ENCODE peak calls at places on chromosome 7, in five cellular contexts. One of them, this sample, is unnamed.

GRCh38 chr7:49483142-49483541 is 290.3 kb upstream of the VWC2 start:
- DNase-seq in heart left ventricle: peak
- DNase-seq in neural progenitor cell: peak
- DNase-seq in coronary artery: no peak
- DNase-seq in tibial artery: no peak
- DNase-seq in this sample: no peak

GRCh38 chr7:155919400-155920067 is 107.3 kb upstream of the SHH start:
- DNase-seq in coronary artery: no peak
- DNase-seq in heart left ventricle: no peak
- DNase-seq in neural progenitor cell: no peak
- DNase-seq in tibial artery: no peak
- DNase-seq in this sample: no peak

GRCh38 chr7:82964150-82964882 is 198.4 kb downstream of the PCLO start:
- DNase-seq in tibial artery: no peak
- DNase-seq in heart left ventricle: no peak
- DNase-seq in neural progenitor cell: no peak
- DNase-seq in coronary artery: no peak
- DNase-seq in this sample: no peak

GRCh38 chr7:2404714-2405119 is 1.3 kb downstream of the CHST12 start:
- DNase-seq in heart left ventricle: no peak
- DNase-seq in neural progenitor cell: no peak
- DNase-seq in tibial artery: no peak
- DNase-seq in coronary artery: no peak
- DNase-seq in this sample: no peak

GRCh38 chr7:26813426-26813825 is 51.0 kb downstream of the SKAP2 start:
- DNase-seq in neural progenitor cell: no peak
- DNase-seq in tibial artery: no peak
- DNase-seq in heart left ventricle: no peak
- DNase-seq in coronary artery: no peak
- DNase-seq in this sample: peak

GRCh38 chr7:152925412-152926147 is 166.0 kb downstream of the ACTR3B start:
- DNase-seq in neural progenitor cell: peak
- DNase-seq in tibial artery: no peak
- DNase-seq in coronary artery: no peak
- DNase-seq in heart left ventricle: no peak
- DNase-seq in this sample: no peak

GRCh38 chr7:49980414-49980813 is 112.6 kb downstream of the ZPBP start:
- DNase-seq in tibial artery: no peak
- DNase-seq in coronary artery: no peak
- DNase-seq in heart left ventricle: no peak
- DNase-seq in neural progenitor cell: peak
- DNase-seq in this sample: no peak

GRCh38 chr7:51456471-51457060 is 140.0 kb upstream of the COBL start:
- DNase-seq in heart left ventricle: no peak
- DNase-seq in neural progenitor cell: no peak
- DNase-seq in tibial artery: no peak
- DNase-seq in coronary artery: no peak
- DNase-seq in this sample: no peak

GRCh38 chr7:43942997-43943701 is 16.9 kb downstream of the UBE2D4 start:
- DNase-seq in heart left ventricle: no peak
- DNase-seq in tibial artery: no peak
- DNase-seq in coronary artery: no peak
- DNase-seq in neural progenitor cell: peak
- DNase-seq in this sample: no peak

GRCh38 chr7:2812831-2813230 is 31.3 kb downstream of the GNA12 start:
- DNase-seq in neural progenitor cell: no peak
- DNase-seq in coronary artery: peak
- DNase-seq in tibial artery: no peak
- DNase-seq in heart left ventricle: peak
- DNase-seq in this sample: no peak

GRCh38 chr7:28086198-28086597 is 94.4 kb downstream of the JAZF1 start:
- DNase-seq in coronary artery: no peak
- DNase-seq in neural progenitor cell: no peak
- DNase-seq in heart left ventricle: no peak
- DNase-seq in tibial artery: no peak
- DNase-seq in this sample: no peak

GRCh38 chr7:48031111-48031510 is 2.2 kb upstream of the SUN3 start:
- DNase-seq in tibial artery: no peak
- DNase-seq in neural progenitor cell: no peak
- DNase-seq in heart left ventricle: no peak
- DNase-seq in coronary artery: no peak
- DNase-seq in this sample: no peak

GRCh38 chr7:48035967-48036478 is 680 bp downstream of the C7orf57 start:
- DNase-seq in heart left ventricle: peak
- DNase-seq in coronary artery: no peak
- DNase-seq in tibial artery: no peak
- DNase-seq in neural progenitor cell: peak
- DNase-seq in this sample: peak

GRCh38 chr7:48033922-48034321 is 1.4 kb upstream of the C7orf57 start:
- DNase-seq in neural progenitor cell: no peak
- DNase-seq in heart left ventricle: no peak
- DNase-seq in coronary artery: no peak
- DNase-seq in tibial artery: no peak
- DNase-seq in this sample: no peak

GRCh38 chr7:48038815-48039496 is 3.6 kb downstream of the C7orf57 start:
- DNase-seq in tibial artery: no peak
- DNase-seq in heart left ventricle: no peak
- DNase-seq in neural progenitor cell: no peak
- DNase-seq in coronary artery: no peak
- DNase-seq in this sample: no peak

GRCh38 chr7:48035301-48035966 is at the start of gene C7orf57:
- DNase-seq in coronary artery: peak
- DNase-seq in tibial artery: peak
- DNase-seq in neural progenitor cell: peak
- DNase-seq in heart left ventricle: peak
- DNase-seq in this sample: peak
- TF ChIP-seq CTCF in coronary artery: no peak
- TF ChIP-seq CTCF in tibial artery: peak
- TF ChIP-seq CTCF in neural progenitor cell: peak
- TF ChIP-seq CTCF in heart left ventricle: peak
- TF ChIP-seq CTCF in this sample: no peak

GRCh38 chr7:116616555-116617059 is 55.4 kb upstream of the MET start:
- DNase-seq in coronary artery: no peak
- DNase-seq in tibial artery: no peak
- DNase-seq in neural progenitor cell: no peak
- DNase-seq in heart left ventricle: no peak
- DNase-seq in this sample: peak
- H3K4me3 ChIP-seq in coronary artery: no peak
- H3K4me3 ChIP-seq in tibial artery: no peak
- H3K4me3 ChIP-seq in neural progenitor cell: no peak
- H3K4me3 ChIP-seq in heart left ventricle: no peak
- H3K4me3 ChIP-seq in this sample: no peak

GRCh38 chr7:8125680-8126444 is 136.1 kb downstream of the ICA1 start:
- DNase-seq in coronary artery: no peak
- DNase-seq in neural progenitor cell: no peak
- DNase-seq in tibial artery: no peak
- DNase-seq in heart left ventricle: no peak
- DNase-seq in this sample: no peak
- TF ChIP-seq CTCF in coronary artery: no peak
- TF ChIP-seq CTCF in neural progenitor cell: no peak
- TF ChIP-seq CTCF in tibial artery: no peak
- TF ChIP-seq CTCF in heart left ventricle: no peak
- TF ChIP-seq CTCF in this sample: no peak

GRCh38 chr7:116930156-116930913 is 23.0 kb upstream of the ST7 start:
- DNase-seq in heart left ventricle: peak
- DNase-seq in tibial artery: peak
- DNase-seq in neural progenitor cell: peak
- DNase-seq in coronary artery: peak
- DNase-seq in this sample: peak
- H3K4me3 ChIP-seq in heart left ventricle: no peak
- H3K4me3 ChIP-seq in tibial artery: no peak
- H3K4me3 ChIP-seq in neural progenitor cell: no peak
- H3K4me3 ChIP-seq in coronary artery: peak
- H3K4me3 ChIP-seq in this sample: no peak

DNA sequence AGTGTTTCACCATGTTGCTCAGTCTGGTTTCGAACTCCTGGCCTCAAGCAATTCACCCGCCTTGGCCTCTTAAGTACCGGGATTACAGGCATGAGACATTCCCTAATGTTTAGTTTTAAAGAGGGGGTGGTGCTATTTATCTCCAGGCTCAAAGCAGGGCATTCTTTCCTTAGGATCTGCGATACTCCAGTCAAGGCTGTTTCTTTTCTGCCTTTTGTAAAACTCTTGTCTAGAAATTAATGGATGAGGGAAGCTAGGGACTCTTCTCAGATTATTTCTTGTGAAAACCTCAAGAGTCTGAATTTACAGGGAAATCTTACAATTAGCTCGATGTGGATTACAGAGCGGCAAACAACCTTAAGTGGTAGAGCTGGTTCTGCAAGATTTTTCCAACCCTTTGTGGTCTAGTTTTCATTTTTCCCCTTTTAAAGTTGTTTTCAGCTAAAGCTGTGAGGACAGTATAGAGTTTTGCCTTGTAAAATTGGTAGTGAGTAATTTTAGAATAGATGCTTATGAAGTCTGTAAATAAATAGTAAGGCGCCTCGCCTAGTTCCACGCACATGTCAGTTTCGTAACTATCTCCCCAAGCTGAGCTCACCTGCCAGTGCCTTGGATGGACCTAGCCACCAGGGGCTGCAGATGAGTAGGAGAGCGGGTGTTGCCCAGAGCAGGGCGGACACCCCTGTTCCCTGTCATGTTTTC is 53.1 kb downstream of the CUX1 start:
- DNase-seq in heart left ventricle: no peak
- DNase-seq in coronary artery: no peak
- DNase-seq in neural progenitor cell: peak
- DNase-seq in tibial artery: no peak
- DNase-seq in this sample: no peak
- TF ChIP-seq CTCF in heart left ventricle: no peak
- TF ChIP-seq CTCF in coronary artery: no peak
- TF ChIP-seq CTCF in neural progenitor cell: peak
- TF ChIP-seq CTCF in tibial artery: no peak
- TF ChIP-seq CTCF in this sample: no peak

DNA sequence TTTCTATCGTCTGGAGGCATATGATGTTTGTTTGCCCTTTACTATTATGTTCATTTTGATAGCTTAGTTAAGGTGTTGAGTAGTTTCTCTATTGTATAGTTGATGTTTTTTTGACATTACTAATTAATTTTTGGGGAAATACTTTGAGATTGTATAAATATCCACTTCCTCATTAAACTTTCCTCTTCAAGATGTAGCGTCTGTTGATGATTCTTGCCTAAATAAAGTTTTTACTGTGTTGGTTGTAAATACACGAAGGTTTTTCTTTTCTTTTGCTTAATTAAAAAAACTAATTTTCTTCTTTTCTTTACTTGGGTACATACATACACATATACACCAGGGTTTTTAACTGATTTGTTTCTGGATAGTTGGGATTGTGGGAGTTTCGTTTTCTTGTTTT is 8.5 kb downstream of the KMT2E start:
- DNase-seq in heart left ventricle: no peak
- DNase-seq in tibial artery: no peak
- DNase-seq in neural progenitor cell: no peak
- DNase-seq in coronary artery: no peak
- DNase-seq in this sample: no peak
- H3K4me3 ChIP-seq in heart left ventricle: no peak
- H3K4me3 ChIP-seq in tibial artery: no peak
- H3K4me3 ChIP-seq in neural progenitor cell: no peak
- H3K4me3 ChIP-seq in coronary artery: no peak
- H3K4me3 ChIP-seq in this sample: no peak

GRCh38 chr7:107370816-107371215 is 99.0 kb upstream of the GPR22 start:
- DNase-seq in neural progenitor cell: no peak
- DNase-seq in coronary artery: no peak
- DNase-seq in tibial artery: no peak
- DNase-seq in heart left ventricle: no peak
- DNase-seq in this sample: no peak

GRCh38 chr7:107373354-107373753 is 96.5 kb upstream of the GPR22 start:
- DNase-seq in neural progenitor cell: no peak
- DNase-seq in coronary artery: no peak
- DNase-seq in tibial artery: no peak
- DNase-seq in heart left ventricle: no peak
- DNase-seq in this sample: no peak

DNA sequence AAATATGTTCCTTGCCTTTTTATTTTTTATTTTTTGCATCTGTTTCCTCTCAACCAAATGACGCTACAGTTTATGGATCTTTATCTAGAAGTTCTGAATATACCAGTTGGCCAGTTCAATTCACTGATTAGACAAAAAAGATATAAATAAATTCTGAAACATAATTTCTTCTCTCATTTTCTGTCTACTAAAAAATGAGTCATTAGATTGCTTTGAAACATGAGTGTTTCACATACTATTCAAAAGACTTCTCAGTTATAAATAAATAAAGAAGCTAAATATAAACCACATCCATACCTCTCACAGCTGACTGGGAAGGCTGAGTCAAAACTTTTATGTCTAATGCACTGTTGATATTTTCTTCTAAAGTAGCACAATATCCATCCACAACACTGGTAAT is 97.6 kb upstream of the GPR22 start:
- DNase-seq in tibial artery: no peak
- DNase-seq in heart left ventricle: no peak
- DNase-seq in coronary artery: no peak
- DNase-seq in neural progenitor cell: no peak
- DNase-seq in this sample: peak
- TF ChIP-seq CTCF in tibial artery: no peak
- TF ChIP-seq CTCF in heart left ventricle: no peak
- TF ChIP-seq CTCF in coronary artery: no peak
- TF ChIP-seq CTCF in neural progenitor cell: no peak
- TF ChIP-seq CTCF in this sample: no peak

This sample was measured in fibroblast of pulmonary artery.